ENCODE peak calls at places on chromosomes 4 and X, in six cellular contexts. One of them, this sample, is unnamed.
A peak's percentile ranks its signal among the peaks of the same experiment; 100 is the strongest.

GRCh38 chrX:68942141-68942540 is 113.3 kb downstream of the EFNB1 start:
- DNase-seq in HCT116: no peak
- DNase-seq in endodermal cell: peak; percentile 22
- DNase-seq in AG04450: no peak
- DNase-seq in GM23338: no peak
- DNase-seq in heart right ventricle: no peak
- DNase-seq in this sample: no peak

GRCh38 chrX:1452497-1453389 is at the start of gene ASMTL:
- DNase-seq in HCT116: peak; percentile 91
- DNase-seq in endodermal cell: peak; percentile 100
- DNase-seq in AG04450: peak; percentile 99
- DNase-seq in GM23338: peak; percentile 99
- DNase-seq in heart right ventricle: peak; percentile 100
- DNase-seq in this sample: peak; percentile 95

GRCh38 chr4:128848461-128848860 is 39.0 kb downstream of the JADE1 start:
- DNase-seq in HCT116: no peak
- DNase-seq in endodermal cell: peak; percentile 31
- DNase-seq in AG04450: no peak
- DNase-seq in GM23338: no peak
- DNase-seq in heart right ventricle: no peak
- DNase-seq in this sample: no peak

GRCh38 chrX:37594755-37595382 is 23.4 kb downstream of the LANCL3 start:
- DNase-seq in HCT116: no peak
- DNase-seq in endodermal cell: no peak
- DNase-seq in AG04450: no peak
- DNase-seq in GM23338: no peak
- DNase-seq in heart right ventricle: no peak
- DNase-seq in this sample: no peak

GRCh38 chr4:2412885-2413716 is 5.3 kb downstream of the ZFYVE28 start:
- DNase-seq in HCT116: peak; percentile 88
- DNase-seq in endodermal cell: peak; percentile 97
- DNase-seq in AG04450: peak; percentile 33
- DNase-seq in GM23338: peak; percentile 92
- DNase-seq in heart right ventricle: peak; percentile 77
- DNase-seq in this sample: peak; percentile 79

GRCh38 chr4:173990126-173990878 is 293.2 kb downstream of the FBXO8 start:
- DNase-seq in HCT116: peak; percentile 24
- DNase-seq in endodermal cell: peak; percentile 57
- DNase-seq in AG04450: no peak
- DNase-seq in GM23338: peak; percentile 77
- DNase-seq in heart right ventricle: no peak
- DNase-seq in this sample: peak; percentile 8

GRCh38 chr4:169060396-169061081 is 50.5 kb upstream of the CBR4 start:
- DNase-seq in HCT116: no peak
- DNase-seq in endodermal cell: no peak
- DNase-seq in AG04450: no peak
- DNase-seq in GM23338: no peak
- DNase-seq in heart right ventricle: no peak
- DNase-seq in this sample: no peak

GRCh38 chr4:33302298-33302697 is 2582.1 kb downstream of the PCDH7 start:
- DNase-seq in HCT116: no peak
- DNase-seq in endodermal cell: no peak
- DNase-seq in AG04450: no peak
- DNase-seq in GM23338: no peak
- DNase-seq in heart right ventricle: no peak
- DNase-seq in this sample: no peak

GRCh38 chr4:5186584-5187170 is 135.4 kb downstream of the STK32B start:
- DNase-seq in HCT116: no peak
- DNase-seq in endodermal cell: no peak
- DNase-seq in AG04450: no peak
- DNase-seq in GM23338: no peak
- DNase-seq in heart right ventricle: no peak
- DNase-seq in this sample: no peak

GRCh38 chrX:14039344-14039743 is 9.7 kb upstream of the GEMIN8 start:
- DNase-seq in HCT116: no peak
- DNase-seq in endodermal cell: peak; percentile 66
- DNase-seq in AG04450: no peak
- DNase-seq in GM23338: peak; percentile 53
- DNase-seq in heart right ventricle: no peak
- DNase-seq in this sample: peak; percentile 20

GRCh38 chr4:1246901-1247810 is 1.8 kb downstream of the CTBP1 start:
- DNase-seq in HCT116: no peak
- DNase-seq in endodermal cell: peak; percentile 58
- DNase-seq in AG04450: no peak
- DNase-seq in GM23338: peak; percentile 38
- DNase-seq in heart right ventricle: no peak
- DNase-seq in this sample: no peak

GRCh38 chrX:11381464-11381863 is 88.3 kb downstream of the AMELX start:
- DNase-seq in HCT116: peak; percentile 24
- DNase-seq in endodermal cell: peak; percentile 50
- DNase-seq in AG04450: peak; percentile 18
- DNase-seq in GM23338: peak; percentile 62
- DNase-seq in heart right ventricle: no peak
- DNase-seq in this sample: peak; percentile 17

GRCh38 chr4:94486372-94486801 is 34.6 kb downstream of the PDLIM5 start:
- DNase-seq in HCT116: no peak
- DNase-seq in endodermal cell: no peak
- DNase-seq in AG04450: no peak
- DNase-seq in GM23338: no peak
- DNase-seq in heart right ventricle: no peak
- DNase-seq in this sample: no peak

GRCh38 chr4:185880571-185880970 is 68.6 kb upstream of the SORBS2 start:
- DNase-seq in HCT116: no peak
- DNase-seq in endodermal cell: no peak
- DNase-seq in AG04450: no peak
- DNase-seq in GM23338: no peak
- DNase-seq in heart right ventricle: no peak
- DNase-seq in this sample: no peak

GRCh38 chr4:127604949-127605709 is 27.6 kb upstream of the INTU start:
- DNase-seq in HCT116: peak; percentile 33
- DNase-seq in endodermal cell: peak; percentile 91
- DNase-seq in AG04450: no peak
- DNase-seq in GM23338: peak; percentile 92
- DNase-seq in heart right ventricle: no peak
- DNase-seq in this sample: peak; percentile 28

GRCh38 chr4:25578431-25578830 is 77.2 kb upstream of the SLC34A2 start:
- DNase-seq in HCT116: no peak
- DNase-seq in endodermal cell: no peak
- DNase-seq in AG04450: no peak
- DNase-seq in GM23338: peak; percentile 75
- DNase-seq in heart right ventricle: no peak
- DNase-seq in this sample: no peak

GRCh38 chr4:151199496-151200190 is 77.3 kb upstream of the PRSS48 start:
- DNase-seq in HCT116: no peak
- DNase-seq in endodermal cell: no peak
- DNase-seq in AG04450: no peak
- DNase-seq in GM23338: no peak
- DNase-seq in heart right ventricle: peak; percentile 23
- DNase-seq in this sample: no peak

GRCh38 chrX:69133561-69134542 is 31.4 kb downstream of the PJA1 start:
- DNase-seq in HCT116: peak; percentile 72
- DNase-seq in endodermal cell: peak; percentile 87
- DNase-seq in AG04450: peak; percentile 27
- DNase-seq in GM23338: peak; percentile 86
- DNase-seq in heart right ventricle: no peak
- DNase-seq in this sample: peak; percentile 46

GRCh38 chr4:78784255-78784654 is 8.1 kb downstream of the BMP2K start:
- DNase-seq in HCT116: no peak
- DNase-seq in endodermal cell: no peak
- DNase-seq in AG04450: peak; percentile 65
- DNase-seq in GM23338: no peak
- DNase-seq in heart right ventricle: no peak
- DNase-seq in this sample: no peak

GRCh38 chrX:154991476-154991875 is 31.0 kb downstream of the F8 start:
- DNase-seq in HCT116: no peak
- DNase-seq in endodermal cell: no peak
- DNase-seq in AG04450: no peak
- DNase-seq in GM23338: no peak
- DNase-seq in heart right ventricle: no peak
- DNase-seq in this sample: no peak
- H3K27ac ChIP-seq in HCT116: no peak overlapping the region
- H3K27ac ChIP-seq in endodermal cell: no peak overlapping the region
- H3K27ac ChIP-seq in AG04450: no peak overlapping the region
- H3K27ac ChIP-seq in GM23338: no peak overlapping the region
- H3K27ac ChIP-seq in heart right ventricle: no peak overlapping the region
- H3K27ac ChIP-seq in this sample: no peak overlapping the region

GRCh38 chr4:8547108-8547911 is 32.9 kb upstream of the GPR78 start:
- DNase-seq in HCT116: peak; percentile 56
- DNase-seq in endodermal cell: peak; percentile 79
- DNase-seq in AG04450: no peak
- DNase-seq in GM23338: peak; percentile 91
- DNase-seq in heart right ventricle: no peak
- DNase-seq in this sample: no peak
- TF ChIP-seq CTCF in HCT116: peak; percentile 77
- TF ChIP-seq CTCF in endodermal cell: peak; percentile 85
- TF ChIP-seq CTCF in AG04450: peak; percentile 31
- TF ChIP-seq CTCF in GM23338: peak; percentile 74
- TF ChIP-seq CTCF in heart right ventricle: no peak
- TF ChIP-seq CTCF in this sample: no peak

GRCh38 chr4:118968813-118969212 is 80.2 kb downstream of the SYNPO2 start:
- DNase-seq in HCT116: no peak
- DNase-seq in endodermal cell: no peak
- DNase-seq in AG04450: no peak
- DNase-seq in GM23338: no peak
- DNase-seq in heart right ventricle: no peak
- DNase-seq in this sample: no peak
- H3K27ac ChIP-seq in HCT116: no peak overlapping the region
- H3K27ac ChIP-seq in endodermal cell: no peak overlapping the region
- H3K27ac ChIP-seq in AG04450: no peak overlapping the region
- H3K27ac ChIP-seq in GM23338: peak overlapping the region; percentile 7
- H3K27ac ChIP-seq in heart right ventricle: peak overlapping the region; percentile 57
- H3K27ac ChIP-seq in this sample: no peak overlapping the region

DNA sequence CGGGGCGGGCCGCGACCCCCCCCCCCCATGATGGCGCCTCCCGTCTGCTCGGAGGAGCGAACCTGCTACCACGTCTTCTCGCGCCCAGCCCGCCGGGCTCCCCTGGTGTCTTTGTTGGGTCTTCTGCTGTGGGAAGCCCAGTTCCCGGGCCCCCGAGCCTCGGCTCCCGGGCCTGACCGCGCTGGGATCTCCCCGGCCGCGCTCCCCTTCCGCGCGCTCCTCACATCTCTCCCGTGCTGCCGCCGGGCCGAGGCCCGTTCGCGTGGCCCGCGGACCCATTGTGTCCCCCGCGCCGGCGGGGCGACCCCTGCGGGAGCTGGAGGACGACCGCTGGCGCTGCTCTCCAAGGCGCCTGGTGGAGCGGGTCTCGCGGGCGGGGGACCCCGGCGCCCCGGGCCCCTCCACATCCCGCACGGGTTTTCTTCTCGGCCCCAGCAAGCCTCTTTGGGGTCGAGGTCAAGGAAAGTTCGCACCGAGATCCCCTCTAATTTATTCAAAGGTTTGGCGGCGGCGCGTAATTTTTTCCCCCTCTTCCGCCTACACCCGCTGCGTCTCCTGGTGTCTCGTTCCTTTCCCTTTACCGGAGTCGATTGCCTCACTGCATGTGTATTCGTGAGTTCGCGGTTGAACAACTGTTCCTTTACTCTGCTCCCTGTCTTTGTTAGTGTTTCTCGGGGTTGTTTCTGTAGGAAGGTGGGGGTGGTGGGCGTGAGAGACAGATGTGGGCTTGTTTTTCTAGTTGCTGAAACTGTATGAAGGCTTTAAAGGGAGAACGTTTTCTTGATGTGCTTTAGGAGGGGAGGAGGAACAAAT is 762 bp downstream of the SMAD1 start:
- DNase-seq in HCT116: peak; percentile 16
- DNase-seq in endodermal cell: peak; percentile 82
- DNase-seq in AG04450: peak; percentile 75
- DNase-seq in GM23338: peak; percentile 77
- DNase-seq in heart right ventricle: peak; percentile 49
- DNase-seq in this sample: peak; percentile 46
- TF ChIP-seq CTCF in HCT116: no peak
- TF ChIP-seq CTCF in endodermal cell: peak; percentile 44
- TF ChIP-seq CTCF in AG04450: peak; percentile 3
- TF ChIP-seq CTCF in GM23338: no peak
- TF ChIP-seq CTCF in heart right ventricle: no peak
- TF ChIP-seq CTCF in this sample: no peak

GRCh38 chrX:74449937-74450330 is 28.6 kb downstream of the SLC16A2 start:
- DNase-seq in HCT116: no peak
- DNase-seq in endodermal cell: no peak
- DNase-seq in AG04450: no peak
- DNase-seq in GM23338: no peak
- DNase-seq in heart right ventricle: no peak
- DNase-seq in this sample: peak; percentile 55
- H3K27ac ChIP-seq in HCT116: no peak overlapping the region
- H3K27ac ChIP-seq in endodermal cell: no peak overlapping the region
- H3K27ac ChIP-seq in AG04450: peak overlapping the region; percentile 80
- H3K27ac ChIP-seq in GM23338: no peak overlapping the region
- H3K27ac ChIP-seq in heart right ventricle: no peak overlapping the region
- H3K27ac ChIP-seq in this sample: no peak overlapping the region

GRCh38 chrX:153634832-153635231 is 12.2 kb upstream of the DUSP9 start:
- DNase-seq in HCT116: no peak
- DNase-seq in endodermal cell: peak; percentile 26
- DNase-seq in AG04450: no peak
- DNase-seq in GM23338: no peak
- DNase-seq in heart right ventricle: no peak
- DNase-seq in this sample: no peak
- TF ChIP-seq CTCF in HCT116: no peak
- TF ChIP-seq CTCF in endodermal cell: no peak
- TF ChIP-seq CTCF in AG04450: no peak
- TF ChIP-seq CTCF in GM23338: no peak
- TF ChIP-seq CTCF in heart right ventricle: no peak
- TF ChIP-seq CTCF in this sample: no peak

DNA sequence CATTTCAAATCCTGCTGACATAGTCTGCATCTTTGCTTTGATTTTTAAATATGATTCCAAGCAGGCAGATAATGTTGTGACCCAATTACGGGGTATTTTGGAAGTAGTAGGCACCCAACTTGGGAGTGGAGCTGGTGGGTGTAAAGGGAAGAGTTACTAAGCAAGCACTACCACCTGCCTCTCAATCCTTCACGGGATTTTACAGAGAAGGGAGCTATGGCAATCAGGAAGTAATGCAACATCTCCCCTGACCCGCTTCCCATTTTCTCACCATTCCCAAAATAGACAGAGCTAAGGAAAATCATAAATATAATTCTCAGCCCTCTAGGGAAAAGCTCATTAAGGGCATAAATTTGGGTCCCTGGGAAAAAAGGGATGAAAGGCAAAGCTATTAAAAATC is 9.2 kb downstream of the APBB2 start:
- DNase-seq in HCT116: no peak
- DNase-seq in endodermal cell: no peak
- DNase-seq in AG04450: no peak
- DNase-seq in GM23338: no peak
- DNase-seq in heart right ventricle: no peak
- DNase-seq in this sample: no peak
- H3K27ac ChIP-seq in HCT116: peak overlapping the region; percentile 56
- H3K27ac ChIP-seq in endodermal cell: no peak overlapping the region
- H3K27ac ChIP-seq in AG04450: peak overlapping the region; percentile 62
- H3K27ac ChIP-seq in GM23338: peak overlapping the region; percentile 30
- H3K27ac ChIP-seq in heart right ventricle: peak overlapping the region; percentile 64
- H3K27ac ChIP-seq in this sample: no peak overlapping the region